ENCODE peak calls at places on chromosome 9, in eight cellular contexts. One of them, this sample, is unnamed. For H3K9me3, the result is how much of the 10 kb centered on the place peaks cover.

GRCh38 chr9:104088416-104088815 is 5.7 kb upstream of the SMC2 start:
- DNase-seq in right cardiac atrium: no peak
- DNase-seq in fibroblast of lung: no peak
- DNase-seq in thyroid gland: no peak
- DNase-seq in sigmoid colon: no peak
- DNase-seq in lower lobe of right lung: no peak
- DNase-seq in A549: no peak
- DNase-seq in psoas muscle: no peak
- DNase-seq in this sample: no peak

GRCh38 chr9:36100532-36100931 is 36.0 kb upstream of the GLIPR2 start:
- DNase-seq in sigmoid colon: no peak
- DNase-seq in fibroblast of lung: peak
- DNase-seq in lower lobe of right lung: no peak
- DNase-seq in psoas muscle: no peak
- DNase-seq in A549: no peak
- DNase-seq in right cardiac atrium: no peak
- DNase-seq in thyroid gland: no peak
- DNase-seq in this sample: no peak

GRCh38 chr9:27368317-27368985 is 71.5 kb upstream of the EQTN start:
- DNase-seq in lower lobe of right lung: no peak
- DNase-seq in fibroblast of lung: no peak
- DNase-seq in sigmoid colon: no peak
- DNase-seq in right cardiac atrium: no peak
- DNase-seq in thyroid gland: no peak
- DNase-seq in psoas muscle: no peak
- DNase-seq in A549: no peak
- DNase-seq in this sample: no peak

GRCh38 chr9:110143969-110144545 is 63.9 kb downstream of the C9orf152 start:
- DNase-seq in fibroblast of lung: no peak
- DNase-seq in right cardiac atrium: no peak
- DNase-seq in thyroid gland: no peak
- DNase-seq in lower lobe of right lung: no peak
- DNase-seq in sigmoid colon: no peak
- DNase-seq in psoas muscle: no peak
- DNase-seq in A549: no peak
- DNase-seq in this sample: no peak

GRCh38 chr9:106862946-106863740 is at the start of gene ZNF462:
- DNase-seq in psoas muscle: peak
- DNase-seq in sigmoid colon: peak
- DNase-seq in thyroid gland: peak
- DNase-seq in A549: peak
- DNase-seq in lower lobe of right lung: no peak
- DNase-seq in right cardiac atrium: peak
- DNase-seq in fibroblast of lung: peak
- DNase-seq in this sample: peak

GRCh38 chr9:121947683-121948300 is 145.3 kb downstream of the TTLL11 start:
- DNase-seq in A549: no peak
- DNase-seq in sigmoid colon: no peak
- DNase-seq in psoas muscle: no peak
- DNase-seq in fibroblast of lung: no peak
- DNase-seq in right cardiac atrium: no peak
- DNase-seq in lower lobe of right lung: no peak
- DNase-seq in thyroid gland: peak
- DNase-seq in this sample: no peak

GRCh38 chr9:14565352-14565956 is 127.8 kb downstream of the ZDHHC21 start:
- DNase-seq in thyroid gland: no peak
- DNase-seq in lower lobe of right lung: no peak
- DNase-seq in psoas muscle: no peak
- DNase-seq in right cardiac atrium: no peak
- DNase-seq in fibroblast of lung: no peak
- DNase-seq in A549: no peak
- DNase-seq in sigmoid colon: no peak
- DNase-seq in this sample: no peak

GRCh38 chr9:87613265-87614111 is 112.4 kb upstream of the CTSL start:
- DNase-seq in A549: no peak
- DNase-seq in sigmoid colon: no peak
- DNase-seq in fibroblast of lung: peak
- DNase-seq in psoas muscle: no peak
- DNase-seq in right cardiac atrium: no peak
- DNase-seq in lower lobe of right lung: no peak
- DNase-seq in thyroid gland: peak
- DNase-seq in this sample: no peak

GRCh38 chr9:114779352-114779845 is 26.4 kb downstream of the TNFSF15 start:
- DNase-seq in psoas muscle: peak
- DNase-seq in lower lobe of right lung: peak
- DNase-seq in thyroid gland: peak
- DNase-seq in right cardiac atrium: peak
- DNase-seq in A549: peak
- DNase-seq in fibroblast of lung: peak
- DNase-seq in sigmoid colon: no peak
- DNase-seq in this sample: peak

GRCh38 chr9:130939405-130939941 is 426 bp upstream of the FIBCD1 start:
- DNase-seq in psoas muscle: no peak
- DNase-seq in thyroid gland: no peak
- DNase-seq in lower lobe of right lung: no peak
- DNase-seq in right cardiac atrium: no peak
- DNase-seq in sigmoid colon: no peak
- DNase-seq in fibroblast of lung: no peak
- DNase-seq in A549: no peak
- DNase-seq in this sample: no peak

GRCh38 chr9:7811679-7812078 is 12.1 kb upstream of the DMAC1 start:
- DNase-seq in fibroblast of lung: no peak
- DNase-seq in thyroid gland: no peak
- DNase-seq in right cardiac atrium: no peak
- DNase-seq in A549: no peak
- DNase-seq in psoas muscle: no peak
- DNase-seq in lower lobe of right lung: no peak
- DNase-seq in sigmoid colon: no peak
- DNase-seq in this sample: no peak

GRCh38 chr9:123309611-123310010 is 41.2 kb upstream of the STRBP start:
- DNase-seq in lower lobe of right lung: no peak
- DNase-seq in fibroblast of lung: no peak
- DNase-seq in thyroid gland: no peak
- DNase-seq in sigmoid colon: peak
- DNase-seq in A549: no peak
- DNase-seq in psoas muscle: no peak
- DNase-seq in right cardiac atrium: no peak
- DNase-seq in this sample: no peak

GRCh38 chr9:78121488-78121887 is 89.9 kb upstream of the GNAQ start:
- DNase-seq in A549: peak
- DNase-seq in fibroblast of lung: peak
- DNase-seq in sigmoid colon: peak
- DNase-seq in lower lobe of right lung: peak
- DNase-seq in psoas muscle: peak
- DNase-seq in right cardiac atrium: peak
- DNase-seq in thyroid gland: peak
- DNase-seq in this sample: peak

GRCh38 chr9:77871483-77871882 is 160.1 kb downstream of the GNAQ start:
- DNase-seq in lower lobe of right lung: no peak
- DNase-seq in right cardiac atrium: no peak
- DNase-seq in sigmoid colon: no peak
- DNase-seq in fibroblast of lung: no peak
- DNase-seq in thyroid gland: no peak
- DNase-seq in A549: no peak
- DNase-seq in psoas muscle: no peak
- DNase-seq in this sample: no peak

GRCh38 chr9:27750571-27750970 is 177.3 kb upstream of the C9orf72 start:
- DNase-seq in lower lobe of right lung: no peak
- DNase-seq in right cardiac atrium: no peak
- DNase-seq in fibroblast of lung: no peak
- DNase-seq in thyroid gland: no peak
- DNase-seq in A549: no peak
- DNase-seq in sigmoid colon: no peak
- DNase-seq in psoas muscle: no peak
- DNase-seq in this sample: no peak

GRCh38 chr9:131028221-131028884 is 19.4 kb downstream of the LAMC3 start:
- DNase-seq in right cardiac atrium: no peak
- DNase-seq in thyroid gland: no peak
- DNase-seq in fibroblast of lung: no peak
- DNase-seq in sigmoid colon: no peak
- DNase-seq in A549: no peak
- DNase-seq in psoas muscle: no peak
- DNase-seq in lower lobe of right lung: no peak
- DNase-seq in this sample: no peak

GRCh38 chr9:23825143-23825531 is 903 bp downstream of the ELAVL2 start:
- DNase-seq in psoas muscle: no peak
- DNase-seq in A549: no peak
- DNase-seq in lower lobe of right lung: no peak
- DNase-seq in fibroblast of lung: no peak
- DNase-seq in sigmoid colon: no peak
- DNase-seq in right cardiac atrium: no peak
- DNase-seq in thyroid gland: no peak
- DNase-seq in this sample: no peak

GRCh38 chr9:16150938-16151650 is 598.3 kb downstream of the CCDC171 start:
- DNase-seq in A549: no peak
- DNase-seq in fibroblast of lung: no peak
- DNase-seq in psoas muscle: no peak
- DNase-seq in sigmoid colon: no peak
- DNase-seq in right cardiac atrium: no peak
- DNase-seq in lower lobe of right lung: no peak
- DNase-seq in thyroid gland: no peak
- DNase-seq in this sample: no peak

GRCh38 chr9:4769321-4770080 is 23.2 kb upstream of the RCL1 start:
- DNase-seq in psoas muscle: no peak
- DNase-seq in right cardiac atrium: no peak
- DNase-seq in A549: no peak
- DNase-seq in fibroblast of lung: peak
- DNase-seq in sigmoid colon: no peak
- DNase-seq in lower lobe of right lung: no peak
- DNase-seq in thyroid gland: no peak
- DNase-seq in this sample: no peak

GRCh38 chr9:95515272-95516113 is 1.3 kb downstream of the PTCH1 start:
- DNase-seq in psoas muscle: no peak
- DNase-seq in thyroid gland: peak
- DNase-seq in fibroblast of lung: no peak
- DNase-seq in A549: no peak
- DNase-seq in right cardiac atrium: peak
- DNase-seq in lower lobe of right lung: no peak
- DNase-seq in sigmoid colon: no peak
- DNase-seq in this sample: no peak

GRCh38 chr9:69768716-69769115 is 8.9 kb upstream of the PTAR1 start:
- DNase-seq in thyroid gland: no peak
- DNase-seq in psoas muscle: no peak
- DNase-seq in fibroblast of lung: peak
- DNase-seq in right cardiac atrium: no peak
- DNase-seq in A549: no peak
- DNase-seq in lower lobe of right lung: no peak
- DNase-seq in sigmoid colon: no peak
- DNase-seq in this sample: no peak

GRCh38 chr9:76166436-76166959 is 227.7 kb downstream of the RFK start:
- DNase-seq in A549: no peak
- DNase-seq in lower lobe of right lung: no peak
- DNase-seq in psoas muscle: no peak
- DNase-seq in fibroblast of lung: no peak
- DNase-seq in thyroid gland: peak
- DNase-seq in right cardiac atrium: no peak
- DNase-seq in sigmoid colon: no peak
- DNase-seq in this sample: no peak

DNA sequence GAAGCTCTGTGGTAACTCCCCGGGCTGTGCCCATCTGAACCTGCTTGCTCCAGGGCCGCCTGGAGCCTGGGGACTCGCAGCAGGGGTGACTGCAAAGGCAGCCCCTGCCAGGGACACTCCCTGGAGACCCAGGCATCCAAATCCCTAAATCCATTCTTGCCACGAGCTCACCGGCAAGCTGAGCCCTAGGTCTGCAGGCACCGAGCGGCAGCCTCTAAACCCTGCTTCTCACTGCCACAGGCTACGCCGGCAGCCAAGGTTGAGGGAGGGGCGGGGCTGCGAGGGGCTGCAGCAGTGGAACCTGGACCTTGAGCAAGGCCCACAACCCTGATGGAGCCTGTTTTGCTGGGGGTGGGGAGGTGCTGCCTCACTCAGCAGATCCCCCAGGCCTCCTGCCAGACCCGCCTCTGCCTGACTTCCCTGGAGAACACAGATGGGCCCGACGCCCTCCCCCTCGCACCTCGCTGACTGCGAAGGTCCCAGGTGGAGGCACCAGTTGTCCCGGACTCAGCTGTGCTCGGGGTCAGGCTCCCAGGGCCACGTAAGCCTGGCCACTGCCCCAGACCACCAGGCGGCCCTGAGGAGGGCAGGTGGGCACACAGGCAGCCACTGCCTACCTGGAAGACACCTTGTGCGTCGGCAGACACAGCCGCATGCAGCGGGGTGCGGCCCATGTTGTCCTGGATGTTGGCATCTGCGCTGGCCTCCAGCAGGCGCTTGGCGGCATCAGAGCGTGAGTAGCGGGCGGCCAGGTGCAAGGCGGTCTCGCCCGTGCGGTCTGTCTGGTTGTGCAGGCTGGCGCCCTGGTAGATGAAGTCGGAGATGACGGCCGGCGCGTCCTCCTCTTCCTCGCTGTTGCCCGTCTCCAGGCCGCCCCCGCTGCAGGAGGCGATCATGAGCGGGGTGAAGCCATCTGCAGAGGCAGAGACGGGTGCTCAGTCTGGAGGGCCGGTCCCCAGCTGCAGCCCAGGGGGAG is 17.4 kb upstream of the SEC16A start:
- DNase-seq in sigmoid colon: no peak
- DNase-seq in A549: no peak
- DNase-seq in psoas muscle: no peak
- DNase-seq in fibroblast of lung: no peak
- DNase-seq in right cardiac atrium: no peak
- DNase-seq in thyroid gland: no peak
- DNase-seq in lower lobe of right lung: no peak
- DNase-seq in this sample: no peak
- H3K27ac ChIP-seq in sigmoid colon: no peak
- H3K27ac ChIP-seq in A549: no peak
- H3K27ac ChIP-seq in psoas muscle: no peak
- H3K27ac ChIP-seq in fibroblast of lung: no peak
- H3K27ac ChIP-seq in right cardiac atrium: no peak
- H3K27ac ChIP-seq in thyroid gland: no peak
- H3K27ac ChIP-seq in lower lobe of right lung: no peak
- H3K27ac ChIP-seq in this sample: no peak

GRCh38 chr9:91113026-91113425 is 248.7 kb downstream of the AUH start:
- DNase-seq in A549: no peak
- DNase-seq in sigmoid colon: no peak
- DNase-seq in thyroid gland: no peak
- DNase-seq in lower lobe of right lung: no peak
- DNase-seq in right cardiac atrium: no peak
- DNase-seq in psoas muscle: no peak
- DNase-seq in fibroblast of lung: no peak
- DNase-seq in this sample: no peak
- H3K9me3 ChIP-seq in A549: under half
- H3K9me3 ChIP-seq in sigmoid colon: under half
- H3K9me3 ChIP-seq in thyroid gland: under half
- H3K9me3 ChIP-seq in lower lobe of right lung: under half
- H3K9me3 ChIP-seq in right cardiac atrium: under half
- H3K9me3 ChIP-seq in psoas muscle: under half
- H3K9me3 ChIP-seq in fibroblast of lung: under half
- H3K9me3 ChIP-seq in this sample: under half

GRCh38 chr9:21558079-21558478 is 76.0 kb upstream of the IFNE start:
- DNase-seq in psoas muscle: no peak
- DNase-seq in thyroid gland: no peak
- DNase-seq in right cardiac atrium: no peak
- DNase-seq in lower lobe of right lung: no peak
- DNase-seq in fibroblast of lung: no peak
- DNase-seq in sigmoid colon: no peak
- DNase-seq in A549: no peak
- DNase-seq in this sample: no peak
- H3K4me3 ChIP-seq in psoas muscle: no peak
- H3K4me3 ChIP-seq in thyroid gland: no peak
- H3K4me3 ChIP-seq in right cardiac atrium: no peak
- H3K4me3 ChIP-seq in lower lobe of right lung: no peak
- H3K4me3 ChIP-seq in fibroblast of lung: peak
- H3K4me3 ChIP-seq in sigmoid colon: no peak
- H3K4me3 ChIP-seq in A549: peak
- H3K4me3 ChIP-seq in this sample: no peak

GRCh38 chr9:132946624-132947295 is 2.3 kb upstream of the TSC1 start:
- DNase-seq in psoas muscle: no peak
- DNase-seq in sigmoid colon: no peak
- DNase-seq in right cardiac atrium: no peak
- DNase-seq in lower lobe of right lung: no peak
- DNase-seq in A549: no peak
- DNase-seq in thyroid gland: no peak
- DNase-seq in fibroblast of lung: peak
- DNase-seq in this sample: no peak
- H3K27ac ChIP-seq in psoas muscle: no peak
- H3K27ac ChIP-seq in sigmoid colon: no peak
- H3K27ac ChIP-seq in right cardiac atrium: no peak
- H3K27ac ChIP-seq in lower lobe of right lung: no peak
- H3K27ac ChIP-seq in A549: peak
- H3K27ac ChIP-seq in thyroid gland: no peak
- H3K27ac ChIP-seq in fibroblast of lung: no peak
- H3K27ac ChIP-seq in this sample: no peak

This sample was measured in aorta.